ENCODE peak calls at places on chromosome 10, in ten cellular contexts. R is neuronal stem cell; C is H9; N is left ventricle myocardium inferior; Q is IMR-90; F is AG04450; Y is endodermal cell; A is endothelial cell of umbilical vein; I is naive thymus-derived CD4-positive, alpha-beta T cell; U is thoracic aorta. K is an unnamed sample.

GRCh38 chr10:80412521-80412920 is 4.2 kb downstream of the PRXL2A start:
- DNase-seq in F (no peak), R (no peak), U (no peak), N (no peak), Y (no peak), A (peak; percentile 97), Q (no peak), I (no peak), C (no peak), K (no peak)

GRCh38 chr10:86343761-86344160 is 22.8 kb downstream of the GRID1 start:
- DNase-seq in Q (no peak), I (no peak), F (no peak), A (no peak), C (no peak), N (no peak), R (no peak), U (no peak), Y (no peak), K (no peak)

GRCh38 chr10:91707236-91707635 is 74.4 kb upstream of the PPP1R3C start:
- DNase-seq in N (no peak), F (no peak), A (no peak), Q (no peak), C (no peak), Y (no peak), I (no peak), R (no peak), U (no peak), K (no peak)

GRCh38 chr10:86795353-86795752 is 38.9 kb downstream of the BMPR1A start:
- DNase-seq in Q (peak; percentile 89), N (no peak), A (no peak), R (peak; percentile 64), I (no peak), U (no peak), C (no peak), Y (no peak), F (peak; percentile 51), K (no peak)

GRCh38 chr10:123889821-123890220 is 1.8 kb downstream of the CPXM2 start:
- DNase-seq in Y (no peak), R (no peak), I (no peak), A (no peak), Q (no peak), N (no peak), F (no peak), U (no peak), C (no peak), K (no peak)

GRCh38 chr10:118658762-118659161 is 63.3 kb upstream of the PRLHR start:
- DNase-seq in A (no peak), Q (no peak), R (no peak), N (no peak), I (no peak), U (no peak), Y (no peak), F (no peak), C (no peak), K (no peak)

GRCh38 chr10:104640339-104641149 is 546 bp upstream of the SORCS3 start:
- DNase-seq in N (no peak), C (no peak), Y (peak; percentile 70), R (peak; percentile 20), A (no peak), F (no peak), Q (no peak), I (no peak), U (no peak), K (no peak)

GRCh38 chr10:103062854-103063642 is 130.0 kb downstream of the NT5C2 start:
- DNase-seq in U (no peak), F (no peak), R (no peak), I (no peak), C (no peak), A (no peak), Y (peak; percentile 49), N (no peak), Q (no peak), K (peak; percentile 48)

GRCh38 chr10:103514244-103514643 is 20.7 kb downstream of the NEURL1 start:
- DNase-seq in A (no peak), I (no peak), N (no peak), Y (no peak), U (no peak), Q (no peak), F (no peak), C (no peak), R (no peak), K (no peak)

GRCh38 chr10:93746844-93747284 is 10.9 kb upstream of the LGI1 start:
- DNase-seq in Y (peak; percentile 93), C (peak; percentile 86), Q (peak; percentile 89), R (no peak), A (peak; percentile 2), U (no peak), I (no peak), F (peak; percentile 65), N (no peak), K (no peak)

GRCh38 chr10:132526676-132527075 is 10.9 kb upstream of the INPP5A start:
- DNase-seq in R (no peak), I (no peak), Y (no peak), Q (peak; percentile 72), U (no peak), N (peak; percentile 3), C (no peak), F (no peak), A (no peak), K (no peak)

GRCh38 chr10:102384606-102385429 is 10.7 kb upstream of the NFKB2 start:
- DNase-seq in C (no peak), Y (no peak), Q (peak; percentile 40), F (no peak), I (no peak), R (no peak), N (no peak), U (no peak), A (no peak), K (no peak)

GRCh38 chr10:25531662-25532061 is 356.9 kb downstream of the GPR158 start:
- DNase-seq in A (no peak), F (no peak), I (no peak), C (no peak), R (no peak), Y (no peak), U (no peak), N (no peak), Q (no peak), K (no peak)

GRCh38 chr10:25530306-25530705 is 355.5 kb downstream of the GPR158 start:
- DNase-seq in Q (no peak), Y (no peak), F (no peak), N (no peak), U (no peak), R (no peak), I (no peak), A (no peak), C (no peak), K (no peak)

GRCh38 chr10:25536027-25536426 is 361.2 kb downstream of the GPR158 start:
- DNase-seq in N (no peak), U (no peak), C (no peak), I (no peak), Y (no peak), A (no peak), F (no peak), R (no peak), Q (no peak), K (no peak)

DNA sequence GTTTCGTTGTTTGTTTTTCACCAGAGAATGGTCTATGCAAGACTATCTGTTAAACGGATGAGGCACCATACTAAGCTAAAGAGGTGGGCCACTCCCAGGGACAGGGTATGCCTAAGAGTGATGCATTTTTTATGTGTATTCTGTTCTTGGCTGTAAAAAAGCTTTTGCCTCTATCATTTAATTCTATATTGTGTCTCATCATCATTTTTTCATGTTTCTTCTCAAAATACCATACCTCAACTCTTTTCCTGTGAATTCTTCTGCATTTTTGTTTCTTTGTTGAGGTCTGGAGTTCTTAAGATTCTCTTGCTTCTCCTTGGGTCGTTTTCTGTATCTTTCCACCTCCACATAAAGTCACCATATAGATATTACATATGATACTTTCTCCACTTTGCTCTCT is 357.4 kb downstream of the GPR158 start:
- DNase-seq in F (no peak), I (no peak), Y (no peak), Q (no peak), R (no peak), A (no peak), C (no peak), N (no peak), U (no peak), K (no peak)
- H3K27ac ChIP-seq in F (no peak overlapping the region), I (no peak overlapping the region), Y (no peak overlapping the region), Q (no peak overlapping the region), R (no peak overlapping the region), A (no peak overlapping the region), C (no peak overlapping the region), N (no peak overlapping the region), U (no peak overlapping the region), K (no peak overlapping the region)

GRCh38 chr10:97538839-97539238 is 33.7 kb upstream of the ANKRD2 start:
- DNase-seq in Y (peak; percentile 45), U (no peak), F (no peak), Q (no peak), R (no peak), C (no peak), A (no peak), I (no peak), N (no peak), K (no peak)
- H3K27ac ChIP-seq in Y (no peak overlapping the region), U (peak overlapping the region; percentile 96), F (peak overlapping the region; percentile 31), Q (peak overlapping the region; percentile 16), R (no peak overlapping the region), C (no peak overlapping the region), A (peak overlapping the region; percentile 8), I (no peak overlapping the region), N (peak overlapping the region; percentile 92), K (peak overlapping the region; percentile 23)

GRCh38 chr10:12603766-12604470 is 254.6 kb downstream of the CAMK1D start:
- DNase-seq in Q (no peak), F (no peak), I (no peak), U (no peak), C (no peak), Y (no peak), R (no peak), N (no peak), A (no peak), K (no peak)

GRCh38 chr10:12608761-12609160 is 259.4 kb downstream of the CAMK1D start:
- DNase-seq in U (no peak), C (no peak), Y (no peak), R (no peak), Q (no peak), I (no peak), N (no peak), F (no peak), A (no peak), K (no peak)

GRCh38 chr10:12609435-12609834 is 260.1 kb downstream of the CAMK1D start:
- DNase-seq in Y (no peak), A (no peak), N (no peak), I (no peak), F (no peak), R (no peak), C (no peak), U (no peak), Q (no peak), K (no peak)

GRCh38 chr10:12605580-12606405 is 256.4 kb downstream of the CAMK1D start:
- DNase-seq in Q (peak; percentile 60), C (no peak), U (peak; percentile 19), F (peak; percentile 21), Y (no peak), A (no peak), R (no peak), I (peak; percentile 73), N (peak; percentile 60), K (peak; percentile 43)

GRCh38 chr10:12606461-12606860 is 257.1 kb downstream of the CAMK1D start:
- DNase-seq in I (no peak), R (no peak), F (no peak), Q (no peak), Y (no peak), N (no peak), C (no peak), U (no peak), A (no peak), K (no peak)
- H3K27ac ChIP-seq in I (peak overlapping the region; percentile 81), R (no peak overlapping the region), F (no peak overlapping the region), Q (no peak overlapping the region), Y (no peak overlapping the region), N (peak overlapping the region; percentile 69), C (no peak overlapping the region), U (no peak overlapping the region), A (no peak overlapping the region), K (no peak overlapping the region)

GRCh38 chr10:73460897-73461296 is 27.5 kb upstream of the MSS51 start:
- DNase-seq in A (no peak), I (no peak), U (no peak), Y (no peak), R (no peak), C (no peak), F (no peak), Q (no peak), N (no peak), K (no peak)
- H3K27ac ChIP-seq in A (no peak overlapping the region), I (no peak overlapping the region), U (no peak overlapping the region), Y (no peak overlapping the region), R (no peak overlapping the region), C (no peak overlapping the region), F (peak overlapping the region; percentile 13), Q (no peak overlapping the region), N (no peak overlapping the region), K (no peak overlapping the region)

K was measured in substantia nigra.